ENCODE peak calls at places on chromosomes 5 and 9, in seven cellular contexts. One of them, this sample, is unnamed.

GRCh38 chr5:116696356-116696755 is 121.7 kb upstream of the SEMA6A start:
- DNase-seq in CD4-positive, CD25-positive, alpha-beta regulatory T cell: no peak
- DNase-seq in NCI-H1436 treated with DMSO at 0.1 percent for 48 hours: no peak
- DNase-seq in MV-4-11: no peak
- DNase-seq in EL: no peak
- DNase-seq in iPS-NIHi11: peak
- DNase-seq in kidney glomerular epithelial cell: no peak
- DNase-seq in this sample: no peak

GRCh38 chr5:173888473-173889135 is 455 bp downstream of the CPEB4 start:
- DNase-seq in kidney glomerular epithelial cell: no peak
- DNase-seq in CD4-positive, CD25-positive, alpha-beta regulatory T cell: peak
- DNase-seq in NCI-H1436 treated with DMSO at 0.1 percent for 48 hours: no peak
- DNase-seq in MV-4-11: no peak
- DNase-seq in iPS-NIHi11: no peak
- DNase-seq in EL: peak
- DNase-seq in this sample: peak

GRCh38 chr9:73565026-73565425 is 413.4 kb downstream of the ANXA1 start:
- DNase-seq in MV-4-11: no peak
- DNase-seq in EL: no peak
- DNase-seq in NCI-H1436 treated with DMSO at 0.1 percent for 48 hours: no peak
- DNase-seq in iPS-NIHi11: no peak
- DNase-seq in CD4-positive, CD25-positive, alpha-beta regulatory T cell: no peak
- DNase-seq in kidney glomerular epithelial cell: peak
- DNase-seq in this sample: no peak

GRCh38 chr9:69549310-69550202 is 122.6 kb downstream of the APBA1 start:
- DNase-seq in kidney glomerular epithelial cell: peak
- DNase-seq in MV-4-11: peak
- DNase-seq in EL: peak
- DNase-seq in NCI-H1436 treated with DMSO at 0.1 percent for 48 hours: no peak
- DNase-seq in CD4-positive, CD25-positive, alpha-beta regulatory T cell: no peak
- DNase-seq in iPS-NIHi11: peak
- DNase-seq in this sample: peak

GRCh38 chr9:22469928-22470544 is 23.4 kb downstream of the DMRTA1 start:
- DNase-seq in CD4-positive, CD25-positive, alpha-beta regulatory T cell: no peak
- DNase-seq in kidney glomerular epithelial cell: peak
- DNase-seq in iPS-NIHi11: peak
- DNase-seq in MV-4-11: peak
- DNase-seq in EL: peak
- DNase-seq in NCI-H1436 treated with DMSO at 0.1 percent for 48 hours: no peak
- DNase-seq in this sample: peak

GRCh38 chr5:21810737-21811316 is 1042.3 kb downstream of the CDH12 start:
- DNase-seq in iPS-NIHi11: no peak
- DNase-seq in NCI-H1436 treated with DMSO at 0.1 percent for 48 hours: no peak
- DNase-seq in kidney glomerular epithelial cell: no peak
- DNase-seq in EL: no peak
- DNase-seq in CD4-positive, CD25-positive, alpha-beta regulatory T cell: no peak
- DNase-seq in MV-4-11: no peak
- DNase-seq in this sample: peak

GRCh38 chr5:137696481-137696880 is 39.4 kb downstream of the KLHL3 start:
- DNase-seq in EL: peak
- DNase-seq in kidney glomerular epithelial cell: peak
- DNase-seq in NCI-H1436 treated with DMSO at 0.1 percent for 48 hours: no peak
- DNase-seq in CD4-positive, CD25-positive, alpha-beta regulatory T cell: no peak
- DNase-seq in iPS-NIHi11: no peak
- DNase-seq in MV-4-11: peak
- DNase-seq in this sample: no peak

GRCh38 chr5:35143841-35144240 is 86.4 kb downstream of the PRLR start:
- DNase-seq in EL: no peak
- DNase-seq in CD4-positive, CD25-positive, alpha-beta regulatory T cell: no peak
- DNase-seq in NCI-H1436 treated with DMSO at 0.1 percent for 48 hours: no peak
- DNase-seq in MV-4-11: no peak
- DNase-seq in iPS-NIHi11: no peak
- DNase-seq in kidney glomerular epithelial cell: no peak
- DNase-seq in this sample: no peak

GRCh38 chr9:447230-448025 is 232.8 kb downstream of the DOCK8 start:
- DNase-seq in CD4-positive, CD25-positive, alpha-beta regulatory T cell: peak
- DNase-seq in kidney glomerular epithelial cell: peak
- DNase-seq in MV-4-11: peak
- DNase-seq in EL: no peak
- DNase-seq in iPS-NIHi11: no peak
- DNase-seq in NCI-H1436 treated with DMSO at 0.1 percent for 48 hours: no peak
- DNase-seq in this sample: no peak

GRCh38 chr5:149605998-149606721 is 24.9 kb downstream of the ARHGEF37 start:
- DNase-seq in CD4-positive, CD25-positive, alpha-beta regulatory T cell: no peak
- DNase-seq in kidney glomerular epithelial cell: peak
- DNase-seq in EL: peak
- DNase-seq in iPS-NIHi11: no peak
- DNase-seq in MV-4-11: no peak
- DNase-seq in NCI-H1436 treated with DMSO at 0.1 percent for 48 hours: no peak
- DNase-seq in this sample: no peak

GRCh38 chr5:17156463-17156862 is 61.0 kb upstream of the BASP1 start:
- DNase-seq in MV-4-11: no peak
- DNase-seq in NCI-H1436 treated with DMSO at 0.1 percent for 48 hours: no peak
- DNase-seq in CD4-positive, CD25-positive, alpha-beta regulatory T cell: no peak
- DNase-seq in EL: peak
- DNase-seq in kidney glomerular epithelial cell: no peak
- DNase-seq in iPS-NIHi11: no peak
- DNase-seq in this sample: no peak

GRCh38 chr5:137899493-137899892 is 10.2 kb downstream of the PKD2L2 start:
- DNase-seq in kidney glomerular epithelial cell: no peak
- DNase-seq in MV-4-11: no peak
- DNase-seq in CD4-positive, CD25-positive, alpha-beta regulatory T cell: no peak
- DNase-seq in NCI-H1436 treated with DMSO at 0.1 percent for 48 hours: no peak
- DNase-seq in iPS-NIHi11: no peak
- DNase-seq in EL: no peak
- DNase-seq in this sample: no peak

GRCh38 chr5:56840597-56840996 is 25.2 kb downstream of the MAP3K1 start:
- DNase-seq in MV-4-11: peak
- DNase-seq in NCI-H1436 treated with DMSO at 0.1 percent for 48 hours: no peak
- DNase-seq in iPS-NIHi11: no peak
- DNase-seq in CD4-positive, CD25-positive, alpha-beta regulatory T cell: no peak
- DNase-seq in EL: no peak
- DNase-seq in kidney glomerular epithelial cell: no peak
- DNase-seq in this sample: no peak

GRCh38 chr5:76755779-76756637 is 40.1 kb downstream of the F2R start:
- DNase-seq in EL: no peak
- DNase-seq in CD4-positive, CD25-positive, alpha-beta regulatory T cell: no peak
- DNase-seq in iPS-NIHi11: no peak
- DNase-seq in kidney glomerular epithelial cell: no peak
- DNase-seq in MV-4-11: no peak
- DNase-seq in NCI-H1436 treated with DMSO at 0.1 percent for 48 hours: no peak
- DNase-seq in this sample: no peak

GRCh38 chr9:78918976-78919375 is 622.1 kb downstream of the PSAT1 start:
- DNase-seq in EL: no peak
- DNase-seq in iPS-NIHi11: no peak
- DNase-seq in kidney glomerular epithelial cell: no peak
- DNase-seq in MV-4-11: peak
- DNase-seq in CD4-positive, CD25-positive, alpha-beta regulatory T cell: no peak
- DNase-seq in NCI-H1436 treated with DMSO at 0.1 percent for 48 hours: no peak
- DNase-seq in this sample: no peak

GRCh38 chr9:77588319-77588937 is 59.7 kb downstream of the GNA14 start:
- DNase-seq in iPS-NIHi11: peak
- DNase-seq in kidney glomerular epithelial cell: peak
- DNase-seq in EL: peak
- DNase-seq in MV-4-11: peak
- DNase-seq in CD4-positive, CD25-positive, alpha-beta regulatory T cell: no peak
- DNase-seq in NCI-H1436 treated with DMSO at 0.1 percent for 48 hours: no peak
- DNase-seq in this sample: peak

GRCh38 chr5:133523013-133523658 is 89.2 kb downstream of the FSTL4 start:
- DNase-seq in iPS-NIHi11: no peak
- DNase-seq in NCI-H1436 treated with DMSO at 0.1 percent for 48 hours: no peak
- DNase-seq in kidney glomerular epithelial cell: no peak
- DNase-seq in EL: no peak
- DNase-seq in MV-4-11: no peak
- DNase-seq in CD4-positive, CD25-positive, alpha-beta regulatory T cell: no peak
- DNase-seq in this sample: no peak

GRCh38 chr9:36729902-36730301 is 157.2 kb downstream of the MELK start:
- DNase-seq in NCI-H1436 treated with DMSO at 0.1 percent for 48 hours: no peak
- DNase-seq in EL: no peak
- DNase-seq in kidney glomerular epithelial cell: no peak
- DNase-seq in iPS-NIHi11: no peak
- DNase-seq in MV-4-11: no peak
- DNase-seq in CD4-positive, CD25-positive, alpha-beta regulatory T cell: no peak
- DNase-seq in this sample: no peak

GRCh38 chr9:72540348-72540873 is 19.0 kb downstream of the TMC1 start:
- DNase-seq in kidney glomerular epithelial cell: no peak
- DNase-seq in iPS-NIHi11: no peak
- DNase-seq in CD4-positive, CD25-positive, alpha-beta regulatory T cell: no peak
- DNase-seq in EL: peak
- DNase-seq in MV-4-11: no peak
- DNase-seq in NCI-H1436 treated with DMSO at 0.1 percent for 48 hours: no peak
- DNase-seq in this sample: no peak

GRCh38 chr5:135232958-135233357 is 166.1 kb downstream of the MACROH2A1 start:
- DNase-seq in MV-4-11: no peak
- DNase-seq in kidney glomerular epithelial cell: no peak
- DNase-seq in EL: no peak
- DNase-seq in iPS-NIHi11: peak
- DNase-seq in NCI-H1436 treated with DMSO at 0.1 percent for 48 hours: no peak
- DNase-seq in CD4-positive, CD25-positive, alpha-beta regulatory T cell: no peak
- DNase-seq in this sample: no peak

GRCh38 chr5:118984602-118985001 is 3.7 kb downstream of the DTWD2 start:
- DNase-seq in EL: peak
- DNase-seq in kidney glomerular epithelial cell: peak
- DNase-seq in NCI-H1436 treated with DMSO at 0.1 percent for 48 hours: no peak
- DNase-seq in iPS-NIHi11: no peak
- DNase-seq in CD4-positive, CD25-positive, alpha-beta regulatory T cell: no peak
- DNase-seq in MV-4-11: no peak
- DNase-seq in this sample: no peak

GRCh38 chr5:134590992-134591659 is 41.5 kb downstream of the SAR1B start:
- DNase-seq in CD4-positive, CD25-positive, alpha-beta regulatory T cell: no peak
- DNase-seq in NCI-H1436 treated with DMSO at 0.1 percent for 48 hours: no peak
- DNase-seq in iPS-NIHi11: no peak
- DNase-seq in kidney glomerular epithelial cell: no peak
- DNase-seq in MV-4-11: no peak
- DNase-seq in EL: no peak
- DNase-seq in this sample: no peak

GRCh38 chr5:74894351-74894750 is 28.2 kb upstream of the FAM169A start:
- DNase-seq in CD4-positive, CD25-positive, alpha-beta regulatory T cell: no peak
- DNase-seq in kidney glomerular epithelial cell: no peak
- DNase-seq in NCI-H1436 treated with DMSO at 0.1 percent for 48 hours: no peak
- DNase-seq in EL: no peak
- DNase-seq in iPS-NIHi11: no peak
- DNase-seq in MV-4-11: no peak
- DNase-seq in this sample: no peak

GRCh38 chr5:87916320-87916719 is 352.3 kb downstream of the TMEM161B start:
- DNase-seq in NCI-H1436 treated with DMSO at 0.1 percent for 48 hours: no peak
- DNase-seq in kidney glomerular epithelial cell: no peak
- DNase-seq in iPS-NIHi11: peak
- DNase-seq in CD4-positive, CD25-positive, alpha-beta regulatory T cell: no peak
- DNase-seq in EL: no peak
- DNase-seq in MV-4-11: no peak
- DNase-seq in this sample: no peak

GRCh38 chr9:91693226-91693625 is 256.8 kb downstream of the ROR2 start:
- DNase-seq in EL: no peak
- DNase-seq in NCI-H1436 treated with DMSO at 0.1 percent for 48 hours: no peak
- DNase-seq in MV-4-11: no peak
- DNase-seq in kidney glomerular epithelial cell: no peak
- DNase-seq in iPS-NIHi11: peak
- DNase-seq in CD4-positive, CD25-positive, alpha-beta regulatory T cell: no peak
- DNase-seq in this sample: no peak

GRCh38 chr5:160171656-160172055 is 52.4 kb upstream of the PWWP2A start:
- DNase-seq in iPS-NIHi11: no peak
- DNase-seq in CD4-positive, CD25-positive, alpha-beta regulatory T cell: no peak
- DNase-seq in NCI-H1436 treated with DMSO at 0.1 percent for 48 hours: no peak
- DNase-seq in MV-4-11: no peak
- DNase-seq in kidney glomerular epithelial cell: no peak
- DNase-seq in EL: no peak
- DNase-seq in this sample: no peak

GRCh38 chr5:142086229-142086628 is 22.4 kb upstream of the NDFIP1 start:
- DNase-seq in NCI-H1436 treated with DMSO at 0.1 percent for 48 hours: no peak
- DNase-seq in CD4-positive, CD25-positive, alpha-beta regulatory T cell: no peak
- DNase-seq in iPS-NIHi11: no peak
- DNase-seq in EL: no peak
- DNase-seq in kidney glomerular epithelial cell: no peak
- DNase-seq in MV-4-11: no peak
- DNase-seq in this sample: no peak

GRCh38 chr9:94002316-94003140 is 47.4 kb upstream of the BARX1 start:
- DNase-seq in EL: peak
- DNase-seq in MV-4-11: peak
- DNase-seq in kidney glomerular epithelial cell: peak
- DNase-seq in CD4-positive, CD25-positive, alpha-beta regulatory T cell: no peak
- DNase-seq in iPS-NIHi11: peak
- DNase-seq in NCI-H1436 treated with DMSO at 0.1 percent for 48 hours: peak
- DNase-seq in this sample: peak

GRCh38 chr5:144309265-144309664 is 138.6 kb downstream of the KCTD16 start:
- DNase-seq in CD4-positive, CD25-positive, alpha-beta regulatory T cell: no peak
- DNase-seq in EL: peak
- DNase-seq in MV-4-11: no peak
- DNase-seq in kidney glomerular epithelial cell: peak
- DNase-seq in iPS-NIHi11: no peak
- DNase-seq in NCI-H1436 treated with DMSO at 0.1 percent for 48 hours: no peak
- DNase-seq in this sample: no peak

GRCh38 chr9:36992501-36993316 is 41.4 kb downstream of the PAX5 start:
- DNase-seq in iPS-NIHi11: no peak
- DNase-seq in EL: no peak
- DNase-seq in NCI-H1436 treated with DMSO at 0.1 percent for 48 hours: no peak
- DNase-seq in CD4-positive, CD25-positive, alpha-beta regulatory T cell: no peak
- DNase-seq in MV-4-11: no peak
- DNase-seq in kidney glomerular epithelial cell: no peak
- DNase-seq in this sample: no peak

GRCh38 chr5:33901176-33901575 is 9.4 kb upstream of the ADAMTS12 start:
- DNase-seq in kidney glomerular epithelial cell: no peak
- DNase-seq in EL: peak
- DNase-seq in CD4-positive, CD25-positive, alpha-beta regulatory T cell: no peak
- DNase-seq in iPS-NIHi11: no peak
- DNase-seq in NCI-H1436 treated with DMSO at 0.1 percent for 48 hours: no peak
- DNase-seq in MV-4-11: no peak
- DNase-seq in this sample: no peak

This sample was measured in AML-193.